ENCODE peak calls at places on chromosomes 16 and 17, in nine cellular contexts. J is B cell; G is stimulated activated CD4-positive, alpha-beta T cell treated with anti-CD3 and anti-CD28 coated beads, Interleukin-1b, Interleukin-23, amount 100 ng/mL, for 24 hours; A is stimulated activated naive CD8-positive, alpha-beta T cell treated with anti-CD3 and anti-CD28 coated beads, Interleukin-15, Interleukin-2, amounts not matched to agents 100 U/mL and 50 U/mL, for 24 hours; N is fibroblast of villous mesenchyme; B is activated T-cell treated with anti-CD3 and anti-CD28 coated beads, Interleukin-2, amount 50 U/mL, for 72 hours; L is amygdala; V is stimulated activated CD8-positive, alpha-beta memory T cell treated with anti-CD3 and anti-CD28 coated beads, Interleukin-7, amount 100 ng/mL, for 1 hour; W is mucosa of gallbladder. Q is an unnamed sample.

GRCh38 chr17:7383742-7384488 is 3.0 kb downstream of the TNK1 start:
- DNase-seq in J (peak; percentile 91), G (peak; percentile 42), A (peak; percentile 82), N (peak; percentile 31), B (peak; percentile 84), L (no peak), V (peak; percentile 49), W (peak; percentile 23), Q (no peak)

GRCh38 chr17:56149266-56150036 is 3.8 kb upstream of the ANKFN1 start:
- DNase-seq in J (no peak), G (no peak), A (no peak), N (no peak), B (no peak), L (no peak), V (no peak), W (no peak), Q (no peak)

GRCh38 chr17:19744492-19744891 is 3.6 kb downstream of the ALDH3A1 start:
- DNase-seq in J (peak; percentile 27), G (no peak), A (peak; percentile 43), N (no peak), B (no peak), L (no peak), V (no peak), W (no peak), Q (no peak)

GRCh38 chr17:45430006-45430737 is 2.5 kb downstream of the ARHGAP27 start:
- DNase-seq in J (no peak), G (no peak), A (no peak), N (no peak), B (no peak), L (no peak), V (no peak), W (no peak), Q (no peak)

GRCh38 chr17:41578971-41579370 is 7.1 kb upstream of the KRT9 start:
- DNase-seq in J (no peak), G (no peak), A (no peak), N (no peak), B (no peak), L (no peak), V (no peak), W (no peak), Q (no peak)

GRCh38 chr17:13024526-13025263 is 6.9 kb upstream of the ELAC2 start:
- DNase-seq in J (peak; percentile 79), G (no peak), A (peak; percentile 73), N (peak; percentile 58), B (peak; percentile 74), L (peak; percentile 9), V (peak; percentile 32), W (peak; percentile 34), Q (peak; percentile 51)

GRCh38 chr17:76381633-76382304 is 2.6 kb upstream of the SPHK1 start:
- DNase-seq in J (no peak), G (no peak), A (no peak), N (no peak), B (no peak), L (no peak), V (no peak), W (no peak), Q (no peak)

GRCh38 chr17:50464736-50465135 is 3.9 kb downstream of the CHAD start:
- DNase-seq in J (no peak), G (no peak), A (no peak), N (no peak), B (no peak), L (no peak), V (no peak), W (no peak), Q (no peak)

GRCh38 chr17:56131431-56131830 is 21.8 kb upstream of the ANKFN1 start:
- DNase-seq in J (no peak), G (no peak), A (no peak), N (no peak), B (no peak), L (no peak), V (no peak), W (no peak), Q (no peak)

GRCh38 chr17:68184816-68185436 is 62.9 kb upstream of the AMZ2 start:
- DNase-seq in J (peak; percentile 63), G (no peak), A (peak; percentile 61), N (no peak), B (peak; percentile 71), L (no peak), V (no peak), W (peak; percentile 4), Q (no peak)

GRCh38 chr16:66961065-66961744 is at the start of gene CES3:
- DNase-seq in J (peak; percentile 62), G (no peak), A (peak; percentile 74), N (peak; percentile 55), B (peak; percentile 75), L (no peak), V (peak; percentile 12), W (no peak), Q (peak; percentile 21)

GRCh38 chr17:79760197-79760906 is 17.6 kb upstream of the CBX2 start:
- DNase-seq in J (no peak), G (no peak), A (no peak), N (no peak), B (no peak), L (no peak), V (no peak), W (no peak), Q (no peak)

GRCh38 chr16:67736858-67737257 is 17.7 kb upstream of the GFOD2 start:
- DNase-seq in J (no peak), G (no peak), A (no peak), N (no peak), B (no peak), L (no peak), V (no peak), W (no peak), Q (no peak)

GRCh38 chr17:76878568-76878967 is 10.4 kb downstream of the MGAT5B start:
- DNase-seq in J (no peak), G (no peak), A (no peak), N (no peak), B (no peak), L (no peak), V (no peak), W (no peak), Q (no peak)

GRCh38 chr16:87765473-87765775 is 362 bp downstream of the KLHDC4 start:
- DNase-seq in J (no peak), G (no peak), A (peak; percentile 36), N (no peak), B (peak; percentile 31), L (no peak), V (peak; percentile 45), W (no peak), Q (no peak)

GRCh38 chr16:23282508-23282907 is 19.6 kb upstream of the SCNN1B start:
- DNase-seq in J (no peak), G (no peak), A (no peak), N (no peak), B (no peak), L (no peak), V (no peak), W (no peak), Q (no peak)

GRCh38 chr16:2160915-2161551 is 5.5 kb downstream of the TRAF7 start:
- DNase-seq in J (no peak), G (no peak), A (no peak), N (peak; percentile 76), B (no peak), L (no peak), V (no peak), W (no peak), Q (peak; percentile 65)

GRCh38 chr16:68382296-68382718 is 66.0 kb downstream of the SMPD3 start:
- DNase-seq in J (peak; percentile 58), G (no peak), A (peak; percentile 33), N (no peak), B (no peak), L (no peak), V (no peak), W (no peak), Q (no peak)

GRCh38 chr17:17681744-17682292 is 560 bp downstream of the RAI1 start:
- DNase-seq in J (peak; percentile 74), G (no peak), A (peak; percentile 59), N (peak; percentile 32), B (peak; percentile 58), L (no peak), V (no peak), W (no peak), Q (no peak)

Q was measured in tibial nerve.